ENCODE peak calls at places on chromosome 4, in eight cellular contexts. Y is heart right ventricle; U is CD8-positive, alpha-beta T cell; I is mammary epithelial cell; M is left lung; Q is SK-N-SH; P is WERI-Rb-1; T is small intestine. J is an unnamed sample.

GRCh38 chr4:87916636-87917035 is 58.9 kb upstream of the SPP1 start:
- DNase-seq in U (no peak), Q (no peak), T (no peak), M (no peak), I (no peak), Y (no peak), P (no peak), J (no peak)

GRCh38 chr4:62495039-62495438 is 1294.9 kb downstream of the ADGRL3 start:
- DNase-seq in T (no peak), Y (no peak), P (no peak), I (peak; percentile 56), U (no peak), Q (no peak), M (no peak), J (no peak)

GRCh38 chr4:146520894-146521542 is 722 bp downstream of the SLC10A7 start:
- DNase-seq in I (peak; percentile 68), T (peak; percentile 78), Y (no peak), M (no peak), P (no peak), U (peak; percentile 4), Q (peak; percentile 20), J (peak; percentile 23)

GRCh38 chr4:22490718-22491330 is 25.0 kb downstream of the ADGRA3 start:
- DNase-seq in T (peak; percentile 86), Q (no peak), M (no peak), P (no peak), I (no peak), U (no peak), Y (no peak), J (no peak)

GRCh38 chr4:95547708-95548471 is 883 bp downstream of the UNC5C start:
- DNase-seq in T (no peak), U (no peak), P (peak; percentile 45), Q (no peak), Y (peak; percentile 21), M (peak; percentile 74), I (peak; percentile 53), J (peak; percentile 73)

GRCh38 chr4:176875441-176875930 is 82.8 kb upstream of the VEGFC start:
- DNase-seq in Y (no peak), Q (no peak), U (no peak), M (no peak), T (no peak), I (no peak), P (no peak), J (no peak)

GRCh38 chr4:156889616-156890594 is 81.7 kb downstream of the PDGFC start:
- DNase-seq in Y (peak; percentile 30), U (no peak), M (no peak), Q (no peak), P (no peak), I (peak; percentile 72), T (no peak), J (peak; percentile 42)

GRCh38 chr4:53011176-53011575 is 149.1 kb downstream of the RASL11B start:
- DNase-seq in T (no peak), Q (no peak), I (no peak), U (no peak), M (no peak), P (no peak), Y (no peak), J (no peak)

GRCh38 chr4:39464886-39465501 is 6.1 kb downstream of the LIAS start:
- DNase-seq in U (no peak), Q (peak; percentile 81), T (no peak), I (peak; percentile 65), M (no peak), Y (no peak), P (peak; percentile 48), J (no peak)

DNA sequence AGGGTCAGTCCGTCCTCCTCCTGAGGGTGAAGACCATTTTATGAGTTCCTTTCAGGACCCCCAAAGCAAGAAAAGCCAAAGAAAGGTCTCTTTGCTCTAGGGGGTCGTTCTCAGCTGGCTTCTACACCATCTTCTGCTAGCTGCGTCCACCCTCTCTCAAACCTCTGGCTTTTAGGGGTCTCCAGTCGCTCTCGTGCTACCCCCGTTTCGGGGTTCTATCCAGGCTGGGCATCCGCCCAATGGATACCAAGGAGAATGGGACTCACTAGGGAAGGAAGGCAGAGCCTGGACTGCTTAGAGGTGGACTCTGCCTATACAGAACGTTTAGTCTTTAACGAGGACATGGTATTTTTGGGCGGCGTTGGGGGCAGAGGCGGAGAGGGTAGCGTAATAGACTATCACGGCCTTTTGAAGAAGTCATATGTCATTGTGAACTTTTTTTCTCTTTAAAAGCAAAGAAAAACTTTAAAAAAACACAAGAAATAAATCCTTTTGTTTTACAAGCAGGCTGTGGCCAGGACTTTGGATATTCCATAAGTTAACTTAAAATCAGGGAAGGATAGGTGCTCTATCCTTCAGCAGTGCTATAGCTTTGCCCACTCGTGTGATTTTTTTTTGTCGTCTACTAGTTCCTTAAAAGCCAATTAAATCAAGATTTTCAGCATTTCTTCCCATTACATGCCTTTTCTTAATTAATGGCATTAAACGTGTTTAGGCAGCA is 7.1 kb upstream of the PITX2 start:
- DNase-seq in Q (no peak), T (no peak), I (no peak), P (no peak), Y (no peak), U (no peak), M (no peak), J (no peak)
- H3K27me3 ChIP-seq in Q (peaks cover 95% of the 10 kb centered on the region), T (peaks cover 71% of the 10 kb centered on the region), I (peaks cover 79% of the 10 kb centered on the region), P (peaks cover 99% of the 10 kb centered on the region), Y (peaks cover 100% of the 10 kb centered on the region), U (peaks cover 59% of the 10 kb centered on the region), M (peaks cover 100% of the 10 kb centered on the region), J (peaks cover 8% of the 10 kb centered on the region)

GRCh38 chr4:7087036-7087435 is 19.2 kb upstream of the GRPEL1 start:
- DNase-seq in Y (no peak), P (no peak), T (no peak), M (no peak), I (no peak), U (no peak), Q (no peak), J (no peak)
- H3K27me3 ChIP-seq in Y (peaks cover 7% of the 10 kb centered on the region), P (no peaks in the 10 kb centered on the region), T (no peaks in the 10 kb centered on the region), M (peaks cover 6% of the 10 kb centered on the region), I (peaks cover 3% of the 10 kb centered on the region), U (peaks cover 23% of the 10 kb centered on the region), Q (no peaks in the 10 kb centered on the region), J (no peaks in the 10 kb centered on the region)

DNA sequence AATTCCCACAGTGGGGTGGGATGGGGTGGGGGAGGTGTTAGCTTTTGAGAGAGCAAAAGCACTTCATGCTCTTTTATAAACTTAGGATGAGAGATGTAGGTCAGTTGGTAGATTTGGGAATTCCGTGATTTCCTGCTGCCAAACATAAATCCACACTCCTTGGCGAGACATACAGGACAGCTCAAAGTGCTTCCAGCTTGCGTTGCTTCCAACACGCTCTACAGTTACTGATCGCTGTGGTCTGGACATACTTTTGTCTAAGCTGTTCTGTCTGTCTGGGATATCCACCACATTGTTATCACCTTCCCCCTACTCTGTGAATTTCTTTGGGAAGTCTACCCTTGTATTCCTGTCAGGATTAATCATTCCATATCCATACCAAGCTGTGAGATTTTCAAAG is 117.5 kb downstream of the RAPGEF2 start:
- DNase-seq in Y (no peak), P (no peak), T (no peak), M (no peak), Q (no peak), I (no peak), U (no peak), J (no peak)
- H3K27me3 ChIP-seq in Y (no peaks in the 10 kb centered on the region), P (no peaks in the 10 kb centered on the region), T (no peaks in the 10 kb centered on the region), M (no peaks in the 10 kb centered on the region), Q (no peaks in the 10 kb centered on the region), I (no peaks in the 10 kb centered on the region), U (no peaks in the 10 kb centered on the region), J (no peaks in the 10 kb centered on the region)

GRCh38 chr4:1512738-1513660 is 106.8 kb upstream of the NKX1-1 start:
- DNase-seq in M (peak; percentile 84), T (peak; percentile 32), P (peak; percentile 71), I (no peak), Y (peak; percentile 49), Q (peak; percentile 87), U (peak; percentile 39), J (no peak)

GRCh38 chr4:1515156-1515555 is 108.9 kb upstream of the NKX1-1 start:
- DNase-seq in I (no peak), Y (no peak), U (no peak), Q (no peak), P (no peak), M (no peak), T (no peak), J (no peak)

GRCh38 chr4:1513936-1514483 is 107.8 kb upstream of the NKX1-1 start:
- DNase-seq in Q (no peak), T (no peak), U (no peak), Y (no peak), I (no peak), P (no peak), M (no peak), J (no peak)

GRCh38 chr4:1515763-1516162 is 109.5 kb upstream of the NKX1-1 start:
- DNase-seq in T (no peak), Y (peak; percentile 3), Q (no peak), M (peak; percentile 49), I (no peak), P (no peak), U (no peak), J (no peak)

DNA sequence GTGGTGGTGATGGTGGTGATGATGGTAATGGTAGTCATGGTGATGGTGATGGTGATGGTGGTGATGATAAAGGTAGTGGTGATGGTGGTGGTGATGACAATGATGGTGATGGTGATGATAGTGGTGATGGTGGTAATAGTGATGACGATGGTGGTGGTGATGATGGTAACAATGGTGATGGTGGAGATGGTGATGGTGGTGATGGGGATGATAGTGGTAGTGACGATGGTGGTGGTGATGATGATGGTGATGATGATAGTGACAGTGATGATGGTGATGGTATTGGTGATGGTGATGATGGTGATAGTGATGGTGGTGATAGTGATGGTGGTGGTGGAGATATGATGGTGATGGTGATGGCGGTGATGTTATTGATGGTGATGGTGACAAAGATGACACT is 108.4 kb upstream of the NKX1-1 start:
- DNase-seq in U (no peak), M (no peak), Q (no peak), T (no peak), P (no peak), Y (no peak), I (no peak), J (no peak)
- H3K27me3 ChIP-seq in U (peaks cover 5% of the 10 kb centered on the region), M (peaks cover 14% of the 10 kb centered on the region), Q (peaks cover 52% of the 10 kb centered on the region), T (peaks cover 2% of the 10 kb centered on the region), P (no peaks in the 10 kb centered on the region), Y (peaks cover 61% of the 10 kb centered on the region), I (no peaks in the 10 kb centered on the region), J (no peaks in the 10 kb centered on the region)

GRCh38 chr4:6778435-6778834 is 4.1 kb upstream of the KIAA0232 start:
- DNase-seq in T (no peak), Q (no peak), I (no peak), U (no peak), M (no peak), P (no peak), Y (no peak), J (no peak)
- H3K27me3 ChIP-seq in T (no peaks in the 10 kb centered on the region), Q (peaks cover 6% of the 10 kb centered on the region), I (no peaks in the 10 kb centered on the region), U (no peaks in the 10 kb centered on the region), M (no peaks in the 10 kb centered on the region), P (no peaks in the 10 kb centered on the region), Y (no peaks in the 10 kb centered on the region), J (no peaks in the 10 kb centered on the region)

GRCh38 chr4:108988514-108989195 is 225.8 kb upstream of the ETNPPL start:
- DNase-seq in P (no peak), M (no peak), Y (no peak), Q (no peak), I (no peak), T (no peak), U (no peak), J (no peak)
- H3K27me3 ChIP-seq in P (no peaks in the 10 kb centered on the region), M (no peaks in the 10 kb centered on the region), Y (no peaks in the 10 kb centered on the region), Q (no peaks in the 10 kb centered on the region), I (no peaks in the 10 kb centered on the region), T (no peaks in the 10 kb centered on the region), U (no peaks in the 10 kb centered on the region), J (no peaks in the 10 kb centered on the region)

GRCh38 chr4:36772154-36772516 is 472.4 kb upstream of the NWD2 start:
- DNase-seq in I (no peak), M (no peak), T (no peak), Q (no peak), U (no peak), P (no peak), Y (no peak), J (no peak)
- H3K27me3 ChIP-seq in I (no peaks in the 10 kb centered on the region), M (no peaks in the 10 kb centered on the region), T (no peaks in the 10 kb centered on the region), Q (no peaks in the 10 kb centered on the region), U (no peaks in the 10 kb centered on the region), P (peaks cover 78% of the 10 kb centered on the region), Y (no peaks in the 10 kb centered on the region), J (no peaks in the 10 kb centered on the region)

J was measured in right cardiac atrium.